ENCODE peak calls at places on chromosomes 16 and 17, in four cellular contexts. E is H1, R is neuronal stem cell, S is H9. J is an unnamed sample.

GRCh38 chr17:28547623-28548416 is 4.6 kb downstream of the UNC119 start:
- DNase-seq in S (peak; percentile 93), E (peak; percentile 98), R (peak; percentile 65), J (peak; percentile 32)

GRCh38 chr17:71251276-71251675 is 869.5 kb upstream of the SOX9 start:
- DNase-seq in E (no peak), S (no peak), R (no peak), J (no peak)

GRCh38 chr16:54493076-54493475 is 206.5 kb upstream of the IRX3 start:
- DNase-seq in S (no peak), R (no peak), E (no peak), J (no peak)

GRCh38 chr17:27343972-27344607 is 50.2 kb downstream of the WSB1 start:
- DNase-seq in E (no peak), R (no peak), S (no peak), J (no peak)

GRCh38 chr17:73568934-73569333 is 75.3 kb downstream of the SDK2 start:
- DNase-seq in S (no peak), E (no peak), R (no peak), J (no peak)

GRCh38 chr16:81190667-81191066 is 47.8 kb upstream of the BCO1 start:
- DNase-seq in S (no peak), R (no peak), E (no peak), J (peak; percentile 27)

GRCh38 chr17:21286771-21287702 is 2.5 kb downstream of the MAP2K3 start:
- DNase-seq in R (no peak), S (no peak), E (no peak), J (peak; percentile 67)

GRCh38 chr16:29151317-29151716 is 166.5 kb downstream of the LAT start:
- DNase-seq in S (no peak), E (no peak), R (no peak), J (no peak)

GRCh38 chr17:38750312-38751121 is 2.0 kb upstream of the PSMB3 start:
- DNase-seq in E (peak; percentile 73), R (peak; percentile 43), S (no peak), J (peak; percentile 66)

GRCh38 chr16:11030990-11031510 is 86.7 kb downstream of the CLEC16A start:
- DNase-seq in R (no peak), S (no peak), E (no peak), J (no peak)

GRCh38 chr17:48011405-48012150 is 26.0 kb downstream of the COPZ2 start:
- DNase-seq in E (peak; percentile 72), R (no peak), S (peak; percentile 79), J (no peak)

GRCh38 chr17:80364091-80364691 is 50.8 kb upstream of the ENDOV start:
- DNase-seq in R (peak; percentile 18), E (peak; percentile 76), S (peak; percentile 75), J (no peak)

GRCh38 chr17:56593073-56593740 is at the start of gene NOG:
- DNase-seq in S (peak; percentile 73), E (peak; percentile 73), R (peak; percentile 77), J (peak; percentile 61)

GRCh38 chr16:11791144-11791828 is 5.8 kb downstream of the ZC3H7A start:
- DNase-seq in E (no peak), S (no peak), R (no peak), J (no peak)

GRCh38 chr16:68188170-68188569 is 47.8 kb downstream of the ESRP2 start:
- DNase-seq in E (no peak), S (no peak), R (no peak), J (no peak)

GRCh38 chr17:62090868-62091267 is 25.8 kb upstream of the MED13 start:
- DNase-seq in R (no peak), E (no peak), S (no peak), J (no peak)

GRCh38 chr17:33292184-33292980 is 713 bp downstream of the ASIC2 start:
- DNase-seq in S (peak; percentile 77), E (peak; percentile 78), R (peak; percentile 59), J (peak; percentile 12)

GRCh38 chr17:72572604-72573491 is 452.0 kb downstream of the SOX9 start:
- DNase-seq in S (no peak), R (no peak), E (no peak), J (no peak)

GRCh38 chr16:31519746-31520145 is 8.0 kb upstream of the AHSP start:
- DNase-seq in R (no peak), E (no peak), S (no peak), J (no peak)

GRCh38 chr17:80795737-80796136 is 195.9 kb upstream of the CHMP6 start:
- DNase-seq in S (no peak), R (no peak), E (no peak), J (no peak)

GRCh38 chr16:47777191-47777590 is 316.1 kb downstream of the PHKB start:
- DNase-seq in R (no peak), E (no peak), S (no peak), J (no peak)

GRCh38 chr16:15586716-15587115 is 56.2 kb downstream of the MARF1 start:
- DNase-seq in R (no peak), S (no peak), E (no peak), J (no peak)

GRCh38 chr17:69534235-69534621 is 119.7 kb downstream of the MAP2K6 start:
- DNase-seq in S (no peak), R (no peak), E (no peak), J (no peak)

DNA sequence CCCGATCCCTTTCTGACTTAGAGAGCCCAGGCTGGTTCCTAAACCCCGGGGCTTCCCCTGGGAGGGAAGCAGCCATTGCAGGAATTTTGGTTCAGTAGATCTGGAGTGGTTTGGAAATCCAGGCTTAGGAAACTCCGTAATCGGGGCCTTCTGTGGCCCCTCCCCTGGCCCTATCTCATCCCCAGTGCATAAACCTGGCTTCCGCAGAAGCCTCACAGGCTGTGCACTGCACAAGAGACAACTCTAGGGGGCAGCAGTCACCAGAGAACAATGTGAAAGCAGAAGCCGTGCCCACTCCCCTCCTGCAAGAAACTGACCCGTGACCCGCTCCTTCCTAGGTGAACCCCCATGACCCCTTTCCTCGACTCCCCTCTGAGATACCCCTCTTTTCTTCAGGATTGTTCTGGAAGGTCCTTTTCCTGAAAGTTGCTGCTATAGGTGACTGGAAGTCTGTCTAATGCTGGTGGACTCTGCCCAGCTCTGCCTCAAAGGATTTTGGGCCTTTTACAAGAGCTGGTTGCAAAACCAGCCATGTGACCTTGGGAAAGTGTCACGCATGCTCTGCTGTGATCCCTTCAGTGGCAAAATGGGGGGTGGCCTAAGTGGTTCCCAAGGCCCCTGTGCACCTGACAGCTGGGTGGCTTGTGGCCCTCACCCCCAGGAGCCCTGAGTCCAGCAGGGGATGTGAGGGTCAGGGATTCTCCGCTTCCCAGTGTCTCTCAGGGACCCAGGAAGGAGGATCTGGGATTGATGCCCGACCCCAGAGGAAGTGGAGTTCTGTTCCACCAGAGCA is 14.4 kb downstream of the GUCY2D start:
- DNase-seq in S (peak; percentile 92), R (peak; percentile 58), E (peak; percentile 91), J (peak; percentile 68)
- H3K4me2 ChIP-seq in S (peak overlapping the region; percentile 75), R (peak overlapping the region; percentile 99), E (peak overlapping the region; percentile 100), J (peak overlapping the region; percentile 86)

DNA sequence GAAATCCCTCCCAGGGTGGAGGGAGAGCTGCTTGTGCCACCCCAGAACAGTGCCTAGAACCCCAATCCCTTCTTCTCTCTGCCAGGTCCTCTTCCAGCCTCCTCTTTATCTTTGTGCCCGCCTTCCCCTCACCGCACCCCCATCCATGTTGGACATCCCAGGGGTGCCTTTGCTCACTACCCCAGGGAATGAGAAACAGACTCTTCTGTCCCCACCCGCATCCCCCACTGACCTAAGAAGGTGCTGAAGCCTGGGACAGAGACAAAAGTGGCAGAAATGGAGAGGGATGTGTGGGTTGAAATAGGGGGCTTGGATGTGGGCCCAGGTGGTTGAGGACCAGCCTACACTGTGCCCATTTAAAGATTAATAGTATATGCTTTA is 17.0 kb downstream of the ALOX15B start:
- DNase-seq in S (no peak), E (no peak), R (no peak), J (no peak)
- H2BK12ac ChIP-seq in S (no peak overlapping the region), E (no peak overlapping the region), R (no peak overlapping the region), J (no peak overlapping the region)

GRCh38 chr16:23862556-23862955 is 26.8 kb downstream of the PRKCB start:
- DNase-seq in R (no peak), E (no peak), S (no peak), J (peak; percentile 14)
- H3K4me2 ChIP-seq in R (no peak overlapping the region), E (no peak overlapping the region), S (no peak overlapping the region), J (no peak overlapping the region)

GRCh38 chr17:50272711-50273653 is 1.3 kb upstream of the TMEM92 start:
- DNase-seq in S (peak; percentile 85), R (peak; percentile 75), E (peak; percentile 95), J (peak; percentile 50)
- H2BK12ac ChIP-seq in S (no peak overlapping the region), R (peak overlapping the region; percentile 10), E (peak overlapping the region; percentile 7), J (peak overlapping the region; percentile 94)

GRCh38 chr17:43034623-43035293 is 9.7 kb downstream of the RND2 start:
- DNase-seq in R (no peak), S (no peak), E (no peak), J (no peak)
- H3K4me2 ChIP-seq in R (peak overlapping the region; percentile 45), S (peak overlapping the region; percentile 18), E (peak overlapping the region; percentile 64), J (peak overlapping the region; percentile 56)

GRCh38 chr16:85005278-85006069 is 5.9 kb downstream of the ZDHHC7 start:
- DNase-seq in S (no peak), R (no peak), E (no peak), J (peak; percentile 90)
- H2BK12ac ChIP-seq in S (no peak overlapping the region), R (no peak overlapping the region), E (no peak overlapping the region), J (no peak overlapping the region)

GRCh38 chr16:50203681-50204080 is 50.6 kb downstream of the TENT4B start:
- DNase-seq in R (no peak), E (no peak), S (no peak), J (no peak)

GRCh38 chr16:50204426-50205108 is 51.5 kb downstream of the TENT4B start:
- DNase-seq in S (no peak), R (no peak), E (no peak), J (peak; percentile 30)

GRCh38 chr16:50201784-50202183 is 48.7 kb downstream of the TENT4B start:
- DNase-seq in E (no peak), R (no peak), S (no peak), J (no peak)

GRCh38 chr16:50198802-50199410 is 45.8 kb downstream of the TENT4B start:
- DNase-seq in S (no peak), E (no peak), R (no peak), J (no peak)

GRCh38 chr16:50202926-50203624 is 50.0 kb downstream of the TENT4B start:
- DNase-seq in E (no peak), R (no peak), S (no peak), J (peak; percentile 76)
- H3K4me2 ChIP-seq in E (no peak overlapping the region), R (no peak overlapping the region), S (no peak overlapping the region), J (no peak overlapping the region)

J was measured in trophoblast cell.